ENCODE peak calls at places on chromosome 19, in five cellular contexts. R is suprapubic skin; G is stimulated activated CD4-positive, alpha-beta T cell treated with anti-CD3 and anti-CD28 coated beads, Interleukin-1b, Interleukin-23, amount 100 ng/mL, for 4 hours; O is HFFc6; N is effector CD4-positive, alpha-beta T cell. D is an unnamed sample.

GRCh38 chr19:29524201-29524911 is 1.4 kb upstream of the VSTM2B start:
- DNase-seq in R (no peak), G (no peak), O (no peak), N (no peak), D (peak)

GRCh38 chr19:5436101-5436947 is 18.9 kb upstream of the ZNRF4 start:
- DNase-seq in R (no peak), G (no peak), O (peak), N (no peak), D (peak)

GRCh38 chr19:18507727-18508440 is 14.0 kb downstream of the ELL start:
- DNase-seq in R (no peak), G (no peak), O (no peak), N (no peak), D (no peak)

GRCh38 chr19:42386974-42387707 is 3.0 kb downstream of the CNFN start:
- DNase-seq in R (no peak), G (peak), O (peak), N (peak), D (peak)

GRCh38 chr19:2528543-2529173 is 52.7 kb downstream of the GADD45B start:
- DNase-seq in R (no peak), G (no peak), O (no peak), N (no peak), D (no peak)

GRCh38 chr19:6890421-6890913 is 3.1 kb downstream of the ADGRE1 start:
- DNase-seq in R (no peak), G (no peak), O (no peak), N (no peak), D (no peak)

GRCh38 chr19:43337737-43338136 is 15.7 kb upstream of the CD177 start:
- DNase-seq in R (no peak), G (no peak), O (no peak), N (no peak), D (no peak)

GRCh38 chr19:19214892-19215291 is 3.1 kb downstream of the NCAN start:
- DNase-seq in R (no peak), G (no peak), O (peak), N (no peak), D (no peak)

GRCh38 chr19:10863107-10863700 is 8.1 kb upstream of the CARM1 start:
- DNase-seq in R (no peak), G (no peak), O (peak), N (no peak), D (no peak)

GRCh38 chr19:13132471-13133166 is 14.6 kb downstream of the NACC1 start:
- DNase-seq in R (no peak), G (peak), O (peak), N (no peak), D (no peak)

GRCh38 chr19:1016647-1017114 is 4.2 kb downstream of the TMEM259 start:
- DNase-seq in R (no peak), G (no peak), O (peak), N (no peak), D (no peak)

GRCh38 chr19:1236566-1236965 is 1.2 kb downstream of the CBARP start:
- DNase-seq in R (no peak), G (no peak), O (no peak), N (no peak), D (no peak)

GRCh38 chr19:17210296-17210695 is 4.9 kb upstream of the USE1 start:
- DNase-seq in R (no peak), G (no peak), O (no peak), N (no peak), D (no peak)

GRCh38 chr19:33438987-33439781 is 65.7 kb downstream of the CEBPG start:
- DNase-seq in R (no peak), G (no peak), O (no peak), N (no peak), D (no peak)

GRCh38 chr19:10403137-10404021 is at the start of gene CDC37:
- DNase-seq in R (peak), G (peak), O (peak), N (peak), D (peak)

GRCh38 chr19:31338069-31338767 is 11.0 kb downstream of the TSHZ3 start:
- DNase-seq in R (no peak), G (no peak), O (peak), N (no peak), D (no peak)

GRCh38 chr19:3655402-3656072 is 28.9 kb upstream of the CACTIN start:
- DNase-seq in R (no peak), G (no peak), O (peak), N (no peak), D (no peak)

GRCh38 chr19:33114302-33114701 is 17.6 kb upstream of the WDR88 start:
- DNase-seq in R (no peak), G (no peak), O (no peak), N (no peak), D (no peak)

GRCh38 chr19:17706750-17707181 is 12.5 kb upstream of the MAP1S start:
- DNase-seq in R (no peak), G (no peak), O (peak), N (no peak), D (peak)

GRCh38 chr19:39907213-39907612 is 27.2 kb downstream of the FCGBP start:
- DNase-seq in R (no peak), G (no peak), O (no peak), N (no peak), D (no peak)

GRCh38 chr19:920051-920857 is 3.1 kb downstream of the KISS1R start:
- DNase-seq in R (no peak), G (no peak), O (no peak), N (peak), D (no peak)

GRCh38 chr19:30066781-30067759 is 125.0 kb downstream of the URI1 start:
- DNase-seq in R (peak), G (no peak), O (no peak), N (no peak), D (no peak)

GRCh38 chr19:29098863-29099481 is 114.0 kb downstream of the UQCRFS1 start:
- DNase-seq in R (peak), G (no peak), O (peak), N (no peak), D (no peak)

GRCh38 chr19:17406039-17406886 is 833 bp upstream of the BST2 start:
- DNase-seq in R (no peak), G (no peak), O (no peak), N (no peak), D (peak)

GRCh38 chr19:35299523-35300339 is 7.8 kb downstream of the MAG start:
- DNase-seq in R (no peak), G (no peak), O (no peak), N (no peak), D (peak)

GRCh38 chr19:40025938-40026596 is 29.2 kb downstream of the ZNF546 start:
- DNase-seq in R (no peak), G (no peak), O (no peak), N (no peak), D (no peak)

GRCh38 chr19:39568604-39569003 is 28.6 kb upstream of the EID2 start:
- DNase-seq in R (no peak), G (no peak), O (no peak), N (no peak), D (no peak)

GRCh38 chr19:11168568-11168967 is 13.0 kb upstream of the SPC24 start:
- DNase-seq in R (no peak), G (no peak), O (peak), N (no peak), D (no peak)

GRCh38 chr19:56837492-56837891 is 3.0 kb downstream of the PEG3 start:
- DNase-seq in R (no peak), G (no peak), O (no peak), N (no peak), D (peak)

D was measured in globus pallidus.